ENCODE peak calls at places on chromosome 22, in five cellular contexts. Y is HCT116, U is HepG2, K is K562, L is H1. B is an unnamed sample.

GRCh38 chr22:42780070-42780540 is 59.4 kb upstream of the A4GALT start:
- DNase-seq in Y (peak; percentile 95), U (peak; percentile 87), K (peak; percentile 53), L (peak; percentile 39), B (peak; percentile 64)

GRCh38 chr22:32909561-32910348 is 108.2 kb downstream of the TIMP3 start:
- DNase-seq in Y (no peak), U (no peak), K (no peak), L (no peak), B (no peak)

GRCh38 chr22:48943567-48944432 is 883.9 kb downstream of the BRD1 start:
- DNase-seq in Y (no peak), U (peak; percentile 97), K (peak; percentile 54), L (peak; percentile 33), B (no peak)

GRCh38 chr22:33923660-33924246 is 3.5 kb upstream of the LARGE1 start:
- DNase-seq in Y (peak; percentile 27), U (peak; percentile 67), K (peak; percentile 24), L (no peak), B (peak; percentile 83)

GRCh38 chr22:28904211-28904808 is 20.9 kb downstream of the ZNRF3 start:
- DNase-seq in Y (no peak), U (no peak), K (no peak), L (no peak), B (no peak)

GRCh38 chr22:29044657-29045176 is 16.9 kb downstream of the C22orf31 start:
- DNase-seq in Y (no peak), U (peak; percentile 51), K (no peak), L (no peak), B (no peak)

GRCh38 chr22:28410050-28410816 is 269.4 kb downstream of the TTC28 start:
- DNase-seq in Y (no peak), U (no peak), K (no peak), L (no peak), B (no peak)

GRCh38 chr22:30079952-30080533 is at the start of gene HORMAD2:
- DNase-seq in Y (no peak), U (no peak), K (no peak), L (peak; percentile 87), B (no peak)

GRCh38 chr22:32644252-32645100 is 157.0 kb upstream of the TIMP3 start:
- DNase-seq in Y (no peak), U (peak; percentile 98), K (no peak), L (no peak), B (peak; percentile 7)

GRCh38 chr22:17607891-17608521 is 20.5 kb downstream of the ATP6V1E1 start:
- DNase-seq in Y (no peak), U (no peak), K (no peak), L (no peak), B (no peak)

GRCh38 chr22:19862616-19863246 is 8.1 kb upstream of the GNB1L start:
- DNase-seq in Y (no peak), U (no peak), K (no peak), L (no peak), B (no peak)

GRCh38 chr22:20396639-20397038 is 2.7 kb downstream of the ZNF74 start:
- DNase-seq in Y (no peak), U (no peak), K (peak; percentile 22), L (no peak), B (no peak)

GRCh38 chr22:16824718-16825687 is at the start of gene XKR3:
- DNase-seq in Y (no peak), U (no peak), K (no peak), L (no peak), B (peak; percentile 30)

GRCh38 chr22:22446527-22446926 is 62.0 kb downstream of the ZNF280B start:
- DNase-seq in Y (no peak), U (no peak), K (no peak), L (no peak), B (no peak)

GRCh38 chr22:23534201-23534850 is 45.8 kb downstream of the IGLL1 start:
- DNase-seq in Y (no peak), U (no peak), K (no peak), L (no peak), B (no peak)

GRCh38 chr22:29830585-29830984 is 7.5 kb downstream of the ASCC2 start:
- DNase-seq in Y (no peak), U (no peak), K (no peak), L (no peak), B (no peak)

GRCh38 chr22:42617155-42617983 is 2.7 kb upstream of the POLDIP3 start:
- DNase-seq in Y (no peak), U (no peak), K (no peak), L (no peak), B (no peak)

GRCh38 chr22:49253656-49254055 is 574.0 kb downstream of the BRD1 start:
- DNase-seq in Y (no peak), U (no peak), K (no peak), L (no peak), B (no peak)

GRCh38 chr22:23178512-23179254 is 1.6 kb upstream of the BCR start:
- DNase-seq in Y (peak; percentile 27), U (no peak), K (peak; percentile 69), L (peak; percentile 39), B (peak; percentile 69)

GRCh38 chr22:46619830-46620501 is at the start of gene GRAMD4:
- DNase-seq in Y (no peak), U (peak; percentile 18), K (peak; percentile 23), L (no peak), B (no peak)

GRCh38 chr22:22552630-22553029 is 6.4 kb downstream of the PRAME start:
- DNase-seq in Y (no peak), U (peak; percentile 44), K (peak; percentile 87), L (no peak), B (no peak)

GRCh38 chr22:25045176-25045575 is 92.7 kb downstream of the KIAA1671 start:
- DNase-seq in Y (no peak), U (no peak), K (no peak), L (no peak), B (no peak)

GRCh38 chr22:22870577-22871398 is 16.8 kb upstream of the IGLL5 start:
- DNase-seq in Y (no peak), U (no peak), K (peak; percentile 53), L (no peak), B (no peak)

GRCh38 chr22:47112566-47112965 is 350.1 kb downstream of the TBC1D22A start:
- DNase-seq in Y (no peak), U (no peak), K (no peak), L (no peak), B (no peak)

GRCh38 chr22:20165913-20166312 is 15.1 kb upstream of the CCDC188 start:
- DNase-seq in Y (no peak), U (no peak), K (no peak), L (no peak), B (no peak)

GRCh38 chr22:49153921-49154320 is 673.8 kb downstream of the BRD1 start:
- DNase-seq in Y (no peak), U (no peak), K (no peak), L (no peak), B (no peak)

GRCh38 chr22:37193629-37194191 is 5.7 kb upstream of the C1QTNF6 start:
- DNase-seq in Y (no peak), U (peak; percentile 43), K (no peak), L (no peak), B (no peak)

GRCh38 chr22:30004101-30004500 is 76.2 kb upstream of the HORMAD2 start:
- DNase-seq in Y (no peak), U (no peak), K (no peak), L (no peak), B (no peak)

GRCh38 chr22:42462016-42462415 is 29.8 kb upstream of the NFAM1 start:
- DNase-seq in Y (no peak), U (no peak), K (peak; percentile 43), L (no peak), B (peak; percentile 86)

GRCh38 chr22:19535001-19535400 is 10.8 kb upstream of the CLDN5 start:
- DNase-seq in Y (no peak), U (no peak), K (no peak), L (no peak), B (no peak)

GRCh38 chr22:23772315-23773246 is at the start of gene MMP11:
- DNase-seq in Y (no peak), U (no peak), K (peak; percentile 83), L (no peak), B (peak; percentile 59)

GRCh38 chr22:47107431-47107830 is 345.0 kb downstream of the TBC1D22A start:
- DNase-seq in Y (peak; percentile 51), U (no peak), K (no peak), L (no peak), B (no peak)

DNA sequence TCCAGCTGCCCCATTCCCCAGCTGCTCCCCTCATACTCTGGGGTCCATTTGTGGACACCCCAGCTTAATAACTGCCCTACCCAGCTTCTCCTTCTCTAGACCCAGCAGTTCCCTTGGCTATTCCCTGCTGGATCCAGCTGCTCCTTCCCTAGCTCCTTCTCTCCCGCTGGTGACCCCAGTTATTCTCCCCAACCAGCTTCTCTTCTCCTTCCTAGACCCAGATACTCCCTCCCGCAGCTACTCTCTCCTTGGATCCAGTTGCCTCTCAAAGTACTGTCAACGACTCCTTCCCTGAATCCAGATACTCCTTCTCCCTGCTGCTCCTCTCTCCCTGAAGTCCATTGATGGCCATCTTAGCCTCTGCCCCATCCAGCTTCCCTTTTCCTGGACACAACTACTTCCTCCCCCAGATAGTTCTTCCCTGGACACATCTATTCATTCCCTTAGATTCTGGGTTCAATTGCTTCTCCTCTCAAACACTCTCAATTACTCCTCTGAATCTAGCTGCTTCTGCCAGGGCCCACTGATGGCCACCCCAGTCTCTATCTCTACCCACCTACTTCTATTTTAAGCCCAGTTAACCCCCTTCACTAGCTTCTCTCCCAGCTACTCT is 11.6 kb downstream of the SELENOM start:
- DNase-seq in Y (no peak), U (no peak), K (no peak), L (no peak), B (no peak)
- TF ChIP-seq JUND in Y (no peak), U (no peak), K (no peak), L (no peak), B (no peak)

GRCh38 chr22:26406118-26406517 is 22.9 kb upstream of the ASPHD2 start:
- DNase-seq in Y (no peak), U (no peak), K (no peak), L (no peak), B (peak; percentile 10)

GRCh38 chr22:26404851-26405357 is 24.2 kb upstream of the ASPHD2 start:
- DNase-seq in Y (no peak), U (no peak), K (peak; percentile 48), L (no peak), B (no peak)

GRCh38 chr22:26399288-26399687 is 29.8 kb upstream of the ASPHD2 start:
- DNase-seq in Y (no peak), U (no peak), K (peak; percentile 50), L (no peak), B (no peak)

GRCh38 chr22:26401726-26402125 is 27.3 kb upstream of the ASPHD2 start:
- DNase-seq in Y (peak; percentile 15), U (no peak), K (peak; percentile 75), L (no peak), B (no peak)

GRCh38 chr22:26403827-26404226 is 25.2 kb upstream of the ASPHD2 start:
- DNase-seq in Y (no peak), U (no peak), K (no peak), L (no peak), B (no peak)
- TF ChIP-seq JUND in Y (no peak), U (no peak), K (no peak), L (no peak), B (no peak)

DNA sequence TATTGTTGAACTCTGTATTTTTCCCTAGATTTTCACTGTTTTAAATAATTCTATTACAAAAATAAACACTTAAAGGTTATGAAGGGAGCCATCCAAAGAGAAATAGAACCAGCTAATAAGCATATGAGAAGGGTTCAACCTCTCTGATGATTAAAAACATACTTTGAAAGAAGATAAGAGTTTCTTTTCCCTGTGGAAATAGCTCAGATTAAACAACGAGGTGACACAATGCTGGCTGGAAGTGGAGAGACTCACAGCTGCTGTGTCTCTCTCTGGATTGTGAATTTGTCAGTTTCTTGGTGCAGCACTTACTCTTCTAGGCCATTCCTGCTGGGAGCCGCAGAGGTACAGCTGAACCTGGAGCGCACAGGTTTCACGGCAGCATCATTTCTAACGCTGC is 4.9 kb upstream of the FBLN1 start:
- DNase-seq in Y (no peak), U (no peak), K (no peak), L (no peak), B (no peak)
- TF ChIP-seq JUND in Y (no peak), U (no peak), K (no peak), L (no peak), B (no peak)

GRCh38 chr22:36156515-36157419 is 3.8 kb downstream of the APOL3 start:
- DNase-seq in Y (no peak), U (peak; percentile 41), K (peak; percentile 55), L (no peak), B (no peak)
- TF ChIP-seq JUND in Y (no peak), U (no peak), K (peak; percentile 26), L (no peak), B (no peak)

B was measured in T47D.